ENCODE peak calls at places on chromosomes 1 and 21, in four cellular contexts. Z, Q, D and T are unnamed samples.
A peak's percentile ranks its signal among the peaks of the same experiment; 100 is the strongest.

GRCh38 chr21:46439906-46440305 is 18.8 kb upstream of the DIP2A start:
- DNase-seq in Z (no peak), Q (no peak), D (no peak), T (no peak)

GRCh38 chr1:31767225-31767624 is 3.1 kb upstream of the ADGRB2 start:
- DNase-seq in Z (no peak), Q (no peak), D (no peak), T (no peak)

GRCh38 chr1:195188821-195189220 is 1419.4 kb downstream of the KCNT2 start:
- DNase-seq in Z (no peak), Q (no peak), D (no peak), T (no peak)

GRCh38 chr1:3336641-3337621 is 117.5 kb upstream of the ARHGEF16 start:
- DNase-seq in Z (no peak), Q (no peak), D (no peak), T (no peak)

GRCh38 chr1:116826818-116827606 is 72.8 kb downstream of the CD2 start:
- DNase-seq in Z (peak; percentile 97), Q (peak; percentile 30), D (peak; percentile 97), T (peak; percentile 43)

GRCh38 chr1:236395780-236396664 is 1.9 kb downstream of the EDARADD start:
- DNase-seq in Z (peak; percentile 43), Q (no peak), D (no peak), T (no peak)

GRCh38 chr1:154726443-154726842 is 118.5 kb upstream of the ADAR start:
- DNase-seq in Z (no peak), Q (no peak), D (peak; percentile 35), T (no peak)

GRCh38 chr1:2360588-2361364 is 30.6 kb downstream of the MORN1 start:
- DNase-seq in Z (no peak), Q (no peak), D (no peak), T (no peak)

GRCh38 chr1:77394166-77394565 is 112.3 kb downstream of the AK5 start:
- DNase-seq in Z (no peak), Q (no peak), D (no peak), T (no peak)

GRCh38 chr1:219837274-219837993 is 90.9 kb downstream of the SLC30A10 start:
- DNase-seq in Z (peak; percentile 87), Q (peak; percentile 26), D (no peak), T (peak; percentile 27)

GRCh38 chr1:213041443-213041842 is 9.6 kb upstream of the RPS6KC1 start:
- DNase-seq in Z (no peak), Q (no peak), D (no peak), T (no peak)

GRCh38 chr1:14435368-14436023 is 163.0 kb upstream of the KAZN start:
- DNase-seq in Z (peak; percentile 90), Q (no peak), D (no peak), T (no peak)

GRCh38 chr1:116328671-116329070 is 44.4 kb upstream of the ATP1A1 start:
- DNase-seq in Z (no peak), Q (no peak), D (no peak), T (no peak)

GRCh38 chr21:33067045-33067444 is 2.9 kb upstream of the OLIG1 start:
- DNase-seq in Z (no peak), Q (no peak), D (no peak), T (no peak)

GRCh38 chr1:11967028-11967547 is 13.2 kb upstream of the MFN2 start:
- DNase-seq in Z (peak; percentile 77), Q (peak; percentile 76), D (peak; percentile 41), T (peak; percentile 58)

GRCh38 chr1:63705058-63705457 is 68.8 kb upstream of the ROR1 start:
- DNase-seq in Z (no peak), Q (no peak), D (no peak), T (no peak)

GRCh38 chr21:42081138-42081537 is 10.0 kb downstream of the UMODL1 start:
- DNase-seq in Z (no peak), Q (peak; percentile 57), D (no peak), T (no peak)

GRCh38 chr1:188611432-188611831 is 1782.7 kb downstream of the PLA2G4A start:
- DNase-seq in Z (no peak), Q (no peak), D (no peak), T (no peak)

GRCh38 chr1:39684313-39684664 is 6.9 kb downstream of the HPCAL4 start:
- DNase-seq in Z (no peak), Q (no peak), D (no peak), T (no peak)

GRCh38 chr1:113380075-113380474 is 10.2 kb upstream of the MAGI3 start:
- DNase-seq in Z (no peak), Q (no peak), D (no peak), T (no peak)

GRCh38 chr1:231778009-231778719 is 151.6 kb downstream of the DISC1 start:
- DNase-seq in Z (no peak), Q (peak; percentile 41), D (no peak), T (no peak)
- TF ChIP-seq SPI1 in Z (no peak), Q (no peak), D (no peak), T (no peak)

GRCh38 chr1:204438628-204439027 is 27.0 kb upstream of the PPP1R15B start:
- DNase-seq in Z (no peak), Q (no peak), D (no peak), T (no peak)
- TF ChIP-seq SPI1 in Z (no peak), Q (no peak), D (no peak), T (no peak)

DNA sequence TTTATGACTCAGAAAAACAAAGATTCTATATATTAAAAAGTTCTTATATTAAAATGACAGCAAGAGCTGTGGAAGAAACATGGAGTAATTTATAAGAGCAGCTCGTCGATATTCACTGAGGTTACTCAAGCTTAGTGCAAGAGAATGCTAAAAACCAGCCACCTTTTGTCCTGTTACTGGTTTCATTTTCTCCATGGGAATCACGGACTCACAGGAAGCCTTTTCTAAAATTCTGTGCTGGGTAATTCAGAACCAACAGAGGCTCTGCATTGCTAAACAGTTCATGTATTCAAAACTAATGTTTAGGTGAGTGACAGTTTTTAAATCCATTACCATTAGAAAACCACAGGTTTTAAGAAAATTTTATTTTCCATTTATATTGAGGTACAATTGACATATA is 147.7 kb upstream of the MAP1LC3C start:
- DNase-seq in Z (no peak), Q (peak; percentile 13), D (no peak), T (no peak)
- TF ChIP-seq SPI1 in Z (no peak), Q (no peak), D (no peak), T (no peak)

GRCh38 chr1:61056674-61057439 is 25.5 kb upstream of the NFIA start:
- DNase-seq in Z (peak; percentile 76), Q (peak; percentile 19), D (no peak), T (no peak)

GRCh38 chr1:61053712-61054608 is 28.4 kb upstream of the NFIA start:
- DNase-seq in Z (peak; percentile 84), Q (no peak), D (no peak), T (peak; percentile 25)

GRCh38 chr1:61054636-61055035 is 27.7 kb upstream of the NFIA start:
- DNase-seq in Z (no peak), Q (no peak), D (no peak), T (no peak)

GRCh38 chr1:61055110-61055614 is 27.2 kb upstream of the NFIA start:
- DNase-seq in Z (no peak), Q (no peak), D (no peak), T (no peak)

GRCh38 chr1:61058477-61059245 is 23.7 kb upstream of the NFIA start:
- DNase-seq in Z (no peak), Q (no peak), D (no peak), T (no peak)
- TF ChIP-seq SPI1 in Z (no peak), Q (no peak), D (no peak), T (no peak)

GRCh38 chr1:218674280-218674773 is 329.2 kb downstream of the TGFB2 start:
- DNase-seq in Z (no peak), Q (no peak), D (no peak), T (no peak)
- TF ChIP-seq SPI1 in Z (no peak), Q (no peak), D (no peak), T (no peak)